ENCODE peak calls at places on chromosomes 1 and 21, in five cellular contexts. V is activated CD8-positive, alpha-beta T cell treated with anti-CD3 and anti-CD28 coated beads for 36 hours; B is A549; X is neural crest cell; G is AG04450. U is an unnamed sample.

GRCh38 chr1:19960621-19961020 is 18.8 kb downstream of the PLA2G2A start:
- DNase-seq in V (no peak), B (no peak), X (no peak), G (no peak), U (no peak)

GRCh38 chr21:43585924-43586411 is 73.3 kb downstream of the HSF2BP start:
- DNase-seq in V (no peak), B (peak), X (no peak), G (peak), U (peak)

GRCh38 chr1:15736035-15736665 is at the start of gene SLC25A34:
- DNase-seq in V (no peak), B (no peak), X (no peak), G (no peak), U (no peak)

GRCh38 chr1:114342376-114342775 is 168.6 kb downstream of the TRIM33 start:
- DNase-seq in V (peak), B (no peak), X (no peak), G (no peak), U (no peak)

GRCh38 chr1:8340456-8340855 is 22.5 kb downstream of the SLC45A1 start:
- DNase-seq in V (no peak), B (no peak), X (no peak), G (no peak), U (no peak)

GRCh38 chr1:184610872-184611614 is 143.6 kb downstream of the EDEM3 start:
- DNase-seq in V (no peak), B (no peak), X (no peak), G (no peak), U (no peak)

GRCh38 chr1:39575191-39576015 is 1.2 kb downstream of the PABPC4 start:
- DNase-seq in V (peak), B (no peak), X (peak), G (no peak), U (peak)

GRCh38 chr1:153466908-153467307 is 6.5 kb upstream of the S100A7 start:
- DNase-seq in V (no peak), B (no peak), X (no peak), G (no peak), U (no peak)

GRCh38 chr1:149965440-149965839 is 28.8 kb upstream of the MTMR11 start:
- DNase-seq in V (no peak), B (no peak), X (no peak), G (no peak), U (no peak)

GRCh38 chr21:31772674-31773555 is 41.0 kb upstream of the SCAF4 start:
- DNase-seq in V (no peak), B (no peak), X (no peak), G (no peak), U (no peak)

GRCh38 chr1:23492132-23492720 is 8.2 kb upstream of the ASAP3 start:
- DNase-seq in V (no peak), B (no peak), X (no peak), G (no peak), U (no peak)

GRCh38 chr1:160168016-160168415 is 16.6 kb downstream of the ATP1A4 start:
- DNase-seq in V (no peak), B (no peak), X (no peak), G (no peak), U (no peak)

GRCh38 chr1:160167580-160167979 is 16.2 kb downstream of the ATP1A4 start:
- DNase-seq in V (peak), B (no peak), X (no peak), G (no peak), U (no peak)

GRCh38 chr1:160167056-160167455 is 15.7 kb downstream of the ATP1A4 start:
- DNase-seq in V (no peak), B (no peak), X (no peak), G (no peak), U (no peak)

GRCh38 chr1:160169553-160170399 is 18.4 kb downstream of the ATP1A4 start:
- DNase-seq in V (peak), B (no peak), X (peak), G (no peak), U (no peak)

GRCh38 chr1:160168609-160169369 is 17.4 kb downstream of the ATP1A4 start:
- DNase-seq in V (no peak), B (no peak), X (no peak), G (no peak), U (no peak)
- TF ChIP-seq CTCF in V (no peak), B (no peak), X (no peak), G (no peak), U (no peak)

GRCh38 chr1:228082260-228082974 is at the start of gene ARF1:
- DNase-seq in V (peak), B (peak), X (peak), G (peak), U (peak)
- TF ChIP-seq CTCF in V (no peak), B (no peak), X (no peak), G (no peak), U (no peak)

GRCh38 chr1:161864577-161864976 is 98.5 kb downstream of the ATF6 start:
- DNase-seq in V (peak), B (peak), X (no peak), G (no peak), U (peak)
- TF ChIP-seq CTCF in V (no peak), B (no peak), X (no peak), G (peak), U (peak)

DNA sequence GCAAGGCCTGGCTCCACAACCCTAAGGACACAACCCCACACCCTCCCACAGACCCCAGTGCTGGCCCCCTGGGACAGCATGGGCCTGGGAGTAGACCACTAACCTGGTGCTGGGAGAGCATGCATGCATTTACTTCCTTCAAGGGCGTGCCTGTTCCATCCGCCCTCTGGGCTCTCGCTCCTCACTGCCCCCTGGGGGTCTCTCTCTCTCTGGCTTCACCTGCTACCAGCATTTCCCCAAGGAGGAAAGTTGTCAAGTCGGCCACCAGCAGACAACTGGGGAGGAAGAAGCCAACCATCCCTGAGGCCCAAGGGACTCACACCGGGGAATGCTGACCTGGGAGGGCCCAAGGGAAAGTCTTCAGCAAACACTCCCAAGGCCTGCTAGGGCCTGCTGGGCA is 6.5 kb downstream of the LRP8 start:
- DNase-seq in V (no peak), B (peak), X (peak), G (no peak), U (no peak)
- TF ChIP-seq CTCF in V (no peak), B (no peak), X (peak), G (peak), U (peak)

GRCh38 chr1:3482590-3482899 is 28.1 kb downstream of the ARHGEF16 start:
- DNase-seq in V (peak), B (no peak), X (no peak), G (no peak), U (no peak)
- TF ChIP-seq CTCF in V (peak), B (no peak), X (no peak), G (peak), U (peak)

U was measured in foreskin fibroblast.